ENCODE peak calls at places on chromosomes 7 and 10, in eight cellular contexts. One of them, this sample, is unnamed.

GRCh38 chr10:124006526-124006925 is 86.9 kb downstream of the CHST15 start:
- DNase-seq in CD8-positive, alpha-beta T cell: no peak
- DNase-seq in nephron progenitor cell: no peak
- DNase-seq in activated T-cell treated with anti-CD3 and anti-CD28 coated beads for 1 hour: no peak
- DNase-seq in substantia nigra: no peak
- DNase-seq in T-helper 17 cell: no peak
- DNase-seq in astrocyte of the hippocampus: no peak
- DNase-seq in NCI-H510A treated with DMSO at 0.1 percent for 48 hours: no peak
- DNase-seq in this sample: no peak

GRCh38 chr7:43522406-43523156 is 60.3 kb upstream of the STK17A start:
- DNase-seq in CD8-positive, alpha-beta T cell: no peak
- DNase-seq in nephron progenitor cell: no peak
- DNase-seq in activated T-cell treated with anti-CD3 and anti-CD28 coated beads for 1 hour: no peak
- DNase-seq in substantia nigra: no peak
- DNase-seq in T-helper 17 cell: no peak
- DNase-seq in astrocyte of the hippocampus: peak; percentile 96
- DNase-seq in NCI-H510A treated with DMSO at 0.1 percent for 48 hours: no peak
- DNase-seq in this sample: no peak

GRCh38 chr10:43221419-43222293 is 45.2 kb downstream of the RASGEF1A start:
- DNase-seq in CD8-positive, alpha-beta T cell: no peak
- DNase-seq in nephron progenitor cell: peak; percentile 49
- DNase-seq in activated T-cell treated with anti-CD3 and anti-CD28 coated beads for 1 hour: no peak
- DNase-seq in substantia nigra: no peak
- DNase-seq in T-helper 17 cell: peak; percentile 7
- DNase-seq in astrocyte of the hippocampus: no peak
- DNase-seq in NCI-H510A treated with DMSO at 0.1 percent for 48 hours: no peak
- DNase-seq in this sample: no peak

GRCh38 chr7:128872394-128872824 is 9.8 kb downstream of the ATP6V1F start:
- DNase-seq in CD8-positive, alpha-beta T cell: no peak
- DNase-seq in nephron progenitor cell: no peak
- DNase-seq in activated T-cell treated with anti-CD3 and anti-CD28 coated beads for 1 hour: no peak
- DNase-seq in substantia nigra: no peak
- DNase-seq in T-helper 17 cell: no peak
- DNase-seq in astrocyte of the hippocampus: no peak
- DNase-seq in NCI-H510A treated with DMSO at 0.1 percent for 48 hours: no peak
- DNase-seq in this sample: no peak

GRCh38 chr7:150378115-150378852 is 846 bp upstream of the ZNF775 start:
- DNase-seq in CD8-positive, alpha-beta T cell: no peak
- DNase-seq in nephron progenitor cell: peak; percentile 62
- DNase-seq in activated T-cell treated with anti-CD3 and anti-CD28 coated beads for 1 hour: no peak
- DNase-seq in substantia nigra: no peak
- DNase-seq in T-helper 17 cell: no peak
- DNase-seq in astrocyte of the hippocampus: peak; percentile 81
- DNase-seq in NCI-H510A treated with DMSO at 0.1 percent for 48 hours: peak; percentile 85
- DNase-seq in this sample: peak; percentile 76

GRCh38 chr10:103892181-103892580 is 25.8 kb downstream of the STN1 start:
- DNase-seq in CD8-positive, alpha-beta T cell: no peak
- DNase-seq in nephron progenitor cell: no peak
- DNase-seq in activated T-cell treated with anti-CD3 and anti-CD28 coated beads for 1 hour: no peak
- DNase-seq in substantia nigra: no peak
- DNase-seq in T-helper 17 cell: no peak
- DNase-seq in astrocyte of the hippocampus: no peak
- DNase-seq in NCI-H510A treated with DMSO at 0.1 percent for 48 hours: no peak
- DNase-seq in this sample: no peak

GRCh38 chr7:102320181-102320580 is 33.5 kb downstream of the SH2B2 start:
- DNase-seq in CD8-positive, alpha-beta T cell: no peak
- DNase-seq in nephron progenitor cell: no peak
- DNase-seq in activated T-cell treated with anti-CD3 and anti-CD28 coated beads for 1 hour: no peak
- DNase-seq in substantia nigra: no peak
- DNase-seq in T-helper 17 cell: no peak
- DNase-seq in astrocyte of the hippocampus: no peak
- DNase-seq in NCI-H510A treated with DMSO at 0.1 percent for 48 hours: no peak
- DNase-seq in this sample: no peak

GRCh38 chr7:121429803-121430202 is 33.7 kb upstream of the FAM3C start:
- DNase-seq in CD8-positive, alpha-beta T cell: no peak
- DNase-seq in nephron progenitor cell: no peak
- DNase-seq in activated T-cell treated with anti-CD3 and anti-CD28 coated beads for 1 hour: no peak
- DNase-seq in substantia nigra: no peak
- DNase-seq in T-helper 17 cell: no peak
- DNase-seq in astrocyte of the hippocampus: no peak
- DNase-seq in NCI-H510A treated with DMSO at 0.1 percent for 48 hours: no peak
- DNase-seq in this sample: no peak

GRCh38 chr10:25532213-25532612 is 357.4 kb downstream of the GPR158 start:
- DNase-seq in CD8-positive, alpha-beta T cell: no peak
- DNase-seq in nephron progenitor cell: no peak
- DNase-seq in activated T-cell treated with anti-CD3 and anti-CD28 coated beads for 1 hour: no peak
- DNase-seq in substantia nigra: no peak
- DNase-seq in T-helper 17 cell: no peak
- DNase-seq in astrocyte of the hippocampus: no peak
- DNase-seq in NCI-H510A treated with DMSO at 0.1 percent for 48 hours: no peak
- DNase-seq in this sample: no peak

GRCh38 chr10:94000638-94001420 is 7.1 kb downstream of the PLCE1 start:
- DNase-seq in CD8-positive, alpha-beta T cell: no peak
- DNase-seq in nephron progenitor cell: no peak
- DNase-seq in activated T-cell treated with anti-CD3 and anti-CD28 coated beads for 1 hour: no peak
- DNase-seq in substantia nigra: no peak
- DNase-seq in T-helper 17 cell: no peak
- DNase-seq in astrocyte of the hippocampus: no peak
- DNase-seq in NCI-H510A treated with DMSO at 0.1 percent for 48 hours: no peak
- DNase-seq in this sample: no peak

GRCh38 chr7:49855281-49855980 is 82.0 kb downstream of the VWC2 start:
- DNase-seq in CD8-positive, alpha-beta T cell: no peak
- DNase-seq in nephron progenitor cell: no peak
- DNase-seq in activated T-cell treated with anti-CD3 and anti-CD28 coated beads for 1 hour: no peak
- DNase-seq in substantia nigra: no peak
- DNase-seq in T-helper 17 cell: no peak
- DNase-seq in astrocyte of the hippocampus: no peak
- DNase-seq in NCI-H510A treated with DMSO at 0.1 percent for 48 hours: no peak
- DNase-seq in this sample: no peak

GRCh38 chr10:71621263-71621751 is 98.3 kb downstream of the C10orf105 start:
- DNase-seq in CD8-positive, alpha-beta T cell: no peak
- DNase-seq in nephron progenitor cell: no peak
- DNase-seq in activated T-cell treated with anti-CD3 and anti-CD28 coated beads for 1 hour: no peak
- DNase-seq in substantia nigra: peak; percentile 49
- DNase-seq in T-helper 17 cell: no peak
- DNase-seq in astrocyte of the hippocampus: peak; percentile 46
- DNase-seq in NCI-H510A treated with DMSO at 0.1 percent for 48 hours: no peak
- DNase-seq in this sample: no peak

GRCh38 chr7:77353407-77353721 is 62.8 kb downstream of the GSAP start:
- DNase-seq in CD8-positive, alpha-beta T cell: no peak
- DNase-seq in nephron progenitor cell: no peak
- DNase-seq in activated T-cell treated with anti-CD3 and anti-CD28 coated beads for 1 hour: no peak
- DNase-seq in substantia nigra: no peak
- DNase-seq in T-helper 17 cell: no peak
- DNase-seq in astrocyte of the hippocampus: peak; percentile 33
- DNase-seq in NCI-H510A treated with DMSO at 0.1 percent for 48 hours: no peak
- DNase-seq in this sample: no peak

GRCh38 chr10:24731942-24732341 is 8.3 kb upstream of the ARHGAP21 start:
- DNase-seq in CD8-positive, alpha-beta T cell: no peak
- DNase-seq in nephron progenitor cell: no peak
- DNase-seq in activated T-cell treated with anti-CD3 and anti-CD28 coated beads for 1 hour: no peak
- DNase-seq in substantia nigra: no peak
- DNase-seq in T-helper 17 cell: no peak
- DNase-seq in astrocyte of the hippocampus: no peak
- DNase-seq in NCI-H510A treated with DMSO at 0.1 percent for 48 hours: no peak
- DNase-seq in this sample: peak; percentile 16

GRCh38 chr10:29698766-29699490 is 64.2 kb upstream of the SVIL start:
- DNase-seq in CD8-positive, alpha-beta T cell: no peak
- DNase-seq in nephron progenitor cell: no peak
- DNase-seq in activated T-cell treated with anti-CD3 and anti-CD28 coated beads for 1 hour: no peak
- DNase-seq in substantia nigra: no peak
- DNase-seq in T-helper 17 cell: no peak
- DNase-seq in astrocyte of the hippocampus: no peak
- DNase-seq in NCI-H510A treated with DMSO at 0.1 percent for 48 hours: no peak
- DNase-seq in this sample: no peak

GRCh38 chr10:16545126-16545736 is 23.6 kb upstream of the C1QL3 start:
- DNase-seq in CD8-positive, alpha-beta T cell: no peak
- DNase-seq in nephron progenitor cell: peak; percentile 12
- DNase-seq in activated T-cell treated with anti-CD3 and anti-CD28 coated beads for 1 hour: no peak
- DNase-seq in substantia nigra: no peak
- DNase-seq in T-helper 17 cell: no peak
- DNase-seq in astrocyte of the hippocampus: peak; percentile 33
- DNase-seq in NCI-H510A treated with DMSO at 0.1 percent for 48 hours: no peak
- DNase-seq in this sample: peak; percentile 8

GRCh38 chr10:22087365-22087738 is 83.8 kb upstream of the DNAJC1 start:
- DNase-seq in CD8-positive, alpha-beta T cell: no peak
- DNase-seq in nephron progenitor cell: no peak
- DNase-seq in activated T-cell treated with anti-CD3 and anti-CD28 coated beads for 1 hour: no peak
- DNase-seq in substantia nigra: no peak
- DNase-seq in T-helper 17 cell: no peak
- DNase-seq in astrocyte of the hippocampus: no peak
- DNase-seq in NCI-H510A treated with DMSO at 0.1 percent for 48 hours: no peak
- DNase-seq in this sample: no peak

GRCh38 chr7:1854521-1855395 is 184.7 kb downstream of the ELFN1 start:
- DNase-seq in CD8-positive, alpha-beta T cell: no peak
- DNase-seq in nephron progenitor cell: peak; percentile 2
- DNase-seq in activated T-cell treated with anti-CD3 and anti-CD28 coated beads for 1 hour: no peak
- DNase-seq in substantia nigra: no peak
- DNase-seq in T-helper 17 cell: peak; percentile 8
- DNase-seq in astrocyte of the hippocampus: no peak
- DNase-seq in NCI-H510A treated with DMSO at 0.1 percent for 48 hours: no peak
- DNase-seq in this sample: no peak

GRCh38 chr10:89301231-89301630 is 615 bp upstream of the IFIT2 start:
- DNase-seq in CD8-positive, alpha-beta T cell: no peak
- DNase-seq in nephron progenitor cell: no peak
- DNase-seq in activated T-cell treated with anti-CD3 and anti-CD28 coated beads for 1 hour: no peak
- DNase-seq in substantia nigra: no peak
- DNase-seq in T-helper 17 cell: no peak
- DNase-seq in astrocyte of the hippocampus: peak; percentile 32
- DNase-seq in NCI-H510A treated with DMSO at 0.1 percent for 48 hours: no peak
- DNase-seq in this sample: no peak

GRCh38 chr10:114283091-114283490 is 44.0 kb downstream of the VWA2 start:
- DNase-seq in CD8-positive, alpha-beta T cell: no peak
- DNase-seq in nephron progenitor cell: no peak
- DNase-seq in activated T-cell treated with anti-CD3 and anti-CD28 coated beads for 1 hour: no peak
- DNase-seq in substantia nigra: no peak
- DNase-seq in T-helper 17 cell: no peak
- DNase-seq in astrocyte of the hippocampus: no peak
- DNase-seq in NCI-H510A treated with DMSO at 0.1 percent for 48 hours: no peak
- DNase-seq in this sample: no peak

GRCh38 chr10:99172130-99172738 is 63.4 kb downstream of the HPSE2 start:
- DNase-seq in CD8-positive, alpha-beta T cell: no peak
- DNase-seq in nephron progenitor cell: peak; percentile 56
- DNase-seq in activated T-cell treated with anti-CD3 and anti-CD28 coated beads for 1 hour: no peak
- DNase-seq in substantia nigra: peak; percentile 4
- DNase-seq in T-helper 17 cell: no peak
- DNase-seq in astrocyte of the hippocampus: peak; percentile 65
- DNase-seq in NCI-H510A treated with DMSO at 0.1 percent for 48 hours: peak; percentile 13
- DNase-seq in this sample: peak; percentile 35

GRCh38 chr10:80568306-80568705 is 30.6 kb downstream of the SH2D4B start:
- DNase-seq in CD8-positive, alpha-beta T cell: no peak
- DNase-seq in nephron progenitor cell: no peak
- DNase-seq in activated T-cell treated with anti-CD3 and anti-CD28 coated beads for 1 hour: no peak
- DNase-seq in substantia nigra: no peak
- DNase-seq in T-helper 17 cell: no peak
- DNase-seq in astrocyte of the hippocampus: no peak
- DNase-seq in NCI-H510A treated with DMSO at 0.1 percent for 48 hours: no peak
- DNase-seq in this sample: no peak

GRCh38 chr10:62054825-62055224 is 153.3 kb downstream of the ARID5B start:
- DNase-seq in CD8-positive, alpha-beta T cell: no peak
- DNase-seq in nephron progenitor cell: no peak
- DNase-seq in activated T-cell treated with anti-CD3 and anti-CD28 coated beads for 1 hour: no peak
- DNase-seq in substantia nigra: no peak
- DNase-seq in T-helper 17 cell: no peak
- DNase-seq in astrocyte of the hippocampus: peak; percentile 4
- DNase-seq in NCI-H510A treated with DMSO at 0.1 percent for 48 hours: no peak
- DNase-seq in this sample: no peak

GRCh38 chr7:1647961-1648631 is 22.0 kb upstream of the ELFN1 start:
- DNase-seq in CD8-positive, alpha-beta T cell: no peak
- DNase-seq in nephron progenitor cell: peak; percentile 47
- DNase-seq in activated T-cell treated with anti-CD3 and anti-CD28 coated beads for 1 hour: no peak
- DNase-seq in substantia nigra: peak; percentile 27
- DNase-seq in T-helper 17 cell: no peak
- DNase-seq in astrocyte of the hippocampus: peak; percentile 63
- DNase-seq in NCI-H510A treated with DMSO at 0.1 percent for 48 hours: no peak
- DNase-seq in this sample: no peak